ENCODE peak calls at places on chromosomes 16 and 17, in five cellular contexts. E, I, J, O and Z are unnamed samples.

GRCh38 chr16:80791411-80791810 is 13.0 kb downstream of the CDYL2 start:
- DNase-seq in E (no peak), I (no peak), J (no peak), O (no peak), Z (no peak)

GRCh38 chr17:81983011-81983638 is 5.7 kb downstream of the ASPSCR1 start:
- DNase-seq in E (no peak), I (no peak), J (no peak), O (no peak), Z (no peak)

GRCh38 chr16:76345093-76345735 is 68.0 kb downstream of the CNTNAP4 start:
- DNase-seq in E (no peak), I (no peak), J (peak; percentile 66), O (no peak), Z (no peak)

GRCh38 chr17:2608350-2608913 is 15.0 kb downstream of the PAFAH1B1 start:
- DNase-seq in E (no peak), I (no peak), J (no peak), O (no peak), Z (no peak)

GRCh38 chr17:78166416-78166815 is 2.0 kb upstream of the SYNGR2 start:
- DNase-seq in E (no peak), I (no peak), J (no peak), O (no peak), Z (no peak)

GRCh38 chr17:80792373-80792781 is 199.3 kb upstream of the CHMP6 start:
- DNase-seq in E (no peak), I (peak; percentile 22), J (no peak), O (no peak), Z (peak; percentile 32)

GRCh38 chr17:63775420-63775819 is 1.4 kb downstream of the DDX42 start:
- DNase-seq in E (no peak), I (no peak), J (no peak), O (no peak), Z (peak; percentile 6)

GRCh38 chr16:31073073-31073822 is 792 bp downstream of the ZNF668 start:
- DNase-seq in E (peak; percentile 92), I (peak; percentile 93), J (peak; percentile 88), O (peak; percentile 85), Z (peak; percentile 90)

GRCh38 chr17:75345514-75346167 is 56.4 kb upstream of the SLC25A19 start:
- DNase-seq in E (no peak), I (peak; percentile 71), J (no peak), O (peak; percentile 18), Z (no peak)

GRCh38 chr17:2239882-2240430 is 63.6 kb downstream of the SMG6 start:
- DNase-seq in E (peak; percentile 84), I (peak; percentile 34), J (peak; percentile 60), O (no peak), Z (peak; percentile 87)

GRCh38 chr17:74325376-74325742 is 667 bp upstream of the KIF19 start:
- DNase-seq in E (no peak), I (no peak), J (no peak), O (no peak), Z (no peak)

GRCh38 chr17:79031996-79032875 is 8.3 kb downstream of the C1QTNF1 start:
- DNase-seq in E (no peak), I (no peak), J (no peak), O (no peak), Z (no peak)

GRCh38 chr16:4918790-4919210 is 18.1 kb downstream of the PPL start:
- DNase-seq in E (peak; percentile 43), I (no peak), J (no peak), O (no peak), Z (no peak)